ENCODE peak calls at places on chromosomes 7 and 10, in seven cellular contexts. U is HepG2, N is hepatocyte, I is GM23248, T is PC-9, A is astrocyte, V is fibroblast of lung. M is an unnamed sample.
A peak's percentile ranks its signal among the peaks of the same experiment; 100 is the strongest.

GRCh38 chr7:122885583-122886356 is 490 bp downstream of the CADPS2 start:
- DNase-seq in U (peak; percentile 34), N (peak; percentile 60), I (peak; percentile 52), T (peak; percentile 36), A (peak; percentile 26), V (peak; percentile 43), M (peak; percentile 85)

GRCh38 chr7:100894860-100895700 is 608 bp downstream of the ACHE start:
- DNase-seq in U (no peak), N (peak; percentile 81), I (peak; percentile 48), T (no peak), A (no peak), V (no peak), M (no peak)

GRCh38 chr7:73971701-73972341 is 56.2 kb upstream of the ELN start:
- DNase-seq in U (no peak), N (peak; percentile 40), I (no peak), T (peak; percentile 52), A (no peak), V (no peak), M (no peak)

GRCh38 chr10:6052247-6053221 is 9.6 kb downstream of the IL2RA start:
- DNase-seq in U (no peak), N (no peak), I (no peak), T (peak; percentile 71), A (no peak), V (no peak), M (peak; percentile 80)

GRCh38 chr10:49594594-49594993 is 15.5 kb upstream of the SLC18A3 start:
- DNase-seq in U (peak; percentile 54), N (peak; percentile 79), I (peak; percentile 86), T (no peak), A (peak; percentile 43), V (peak; percentile 67), M (peak; percentile 42)

GRCh38 chr10:14583252-14583651 is 191.4 kb downstream of the FAM107B start:
- DNase-seq in U (no peak), N (no peak), I (no peak), T (no peak), A (no peak), V (no peak), M (no peak)

GRCh38 chr7:64999165-65000004 is 7.1 kb downstream of the ERV3-1 start:
- DNase-seq in U (peak; percentile 98), N (peak; percentile 30), I (no peak), T (peak; percentile 76), A (peak; percentile 95), V (peak; percentile 57), M (peak; percentile 74)

GRCh38 chr7:152636436-152636835 is 39.5 kb downstream of the XRCC2 start:
- DNase-seq in U (no peak), N (no peak), I (no peak), T (no peak), A (no peak), V (peak; percentile 5), M (no peak)

GRCh38 chr10:6221971-6222751 is 19.4 kb downstream of the PFKFB3 start:
- DNase-seq in U (peak; percentile 59), N (no peak), I (peak; percentile 80), T (no peak), A (peak; percentile 48), V (no peak), M (no peak)

GRCh38 chr10:99375444-99375843 is 46.3 kb downstream of the CNNM1 start:
- DNase-seq in U (no peak), N (no peak), I (peak; percentile 37), T (no peak), A (peak; percentile 10), V (no peak), M (no peak)

DNA sequence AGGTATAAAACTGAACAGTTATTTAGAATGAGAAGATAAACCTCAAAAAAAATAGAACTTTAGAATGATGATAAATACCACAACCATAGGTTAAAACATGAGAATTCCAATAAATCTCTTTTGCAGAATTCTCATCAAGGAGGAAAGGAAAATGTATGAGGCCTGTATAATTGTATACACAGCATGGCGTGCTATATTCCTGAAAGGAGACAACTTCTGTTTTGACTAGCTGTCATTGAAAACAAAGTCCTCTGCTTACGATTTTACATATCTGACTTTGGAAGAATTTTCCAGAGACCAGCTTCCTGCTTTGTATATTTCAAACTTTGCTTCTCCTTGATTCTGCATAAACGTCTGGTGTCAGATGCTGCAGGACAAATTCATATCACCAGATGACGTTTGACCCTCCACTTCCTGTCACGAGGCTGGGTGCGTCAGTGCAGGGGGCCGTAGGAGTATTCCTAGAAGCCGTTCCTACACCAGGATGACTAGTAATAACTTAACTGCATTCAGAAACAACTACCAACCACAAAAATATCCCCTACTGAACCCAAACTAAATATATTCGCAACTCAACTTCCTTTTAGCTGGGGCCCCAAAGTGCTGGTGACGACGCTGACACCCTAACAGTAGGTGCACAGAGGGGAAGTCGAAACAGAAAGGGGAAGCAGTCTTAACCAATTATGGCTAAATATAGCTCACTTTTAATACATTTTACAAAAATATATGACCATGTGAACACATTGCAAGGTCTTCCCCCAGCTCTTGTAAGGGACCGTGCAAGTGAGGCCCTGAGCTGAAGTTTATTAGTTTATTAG is 178.6 kb upstream of the INHBA start:
- DNase-seq in U (no peak), N (no peak), I (no peak), T (no peak), A (no peak), V (peak; percentile 39), M (peak; percentile 92)
- H3K4me2 ChIP-seq in U (no peak overlapping the region), N (no peak overlapping the region), I (no peak overlapping the region), T (no peak overlapping the region), A (peak overlapping the region; percentile 40), V (no peak overlapping the region), M (peak overlapping the region; percentile 67)

GRCh38 chr10:124211921-124212320 is 118.5 kb upstream of the CHST15 start:
- DNase-seq in U (no peak), N (no peak), I (peak; percentile 40), T (no peak), A (peak; percentile 70), V (peak; percentile 30), M (no peak)
- H3K27ac ChIP-seq in U (no peak overlapping the region), N (no peak overlapping the region), I (no peak overlapping the region), T (no peak overlapping the region), A (no peak overlapping the region), V (no peak overlapping the region), M (no peak overlapping the region)

GRCh38 chr7:24054231-24054630 is 229.8 kb upstream of the NPY start:
- DNase-seq in U (no peak), N (no peak), I (no peak), T (peak; percentile 91), A (no peak), V (no peak), M (no peak)

GRCh38 chr7:24049296-24049695 is 234.7 kb upstream of the NPY start:
- DNase-seq in U (no peak), N (no peak), I (no peak), T (peak; percentile 66), A (no peak), V (no peak), M (no peak)

GRCh38 chr7:24050991-24051529 is 232.9 kb upstream of the NPY start:
- DNase-seq in U (no peak), N (no peak), I (no peak), T (no peak), A (no peak), V (no peak), M (no peak)

GRCh38 chr7:24051651-24052050 is 232.3 kb upstream of the NPY start:
- DNase-seq in U (no peak), N (no peak), I (no peak), T (peak; percentile 23), A (no peak), V (no peak), M (no peak)

DNA sequence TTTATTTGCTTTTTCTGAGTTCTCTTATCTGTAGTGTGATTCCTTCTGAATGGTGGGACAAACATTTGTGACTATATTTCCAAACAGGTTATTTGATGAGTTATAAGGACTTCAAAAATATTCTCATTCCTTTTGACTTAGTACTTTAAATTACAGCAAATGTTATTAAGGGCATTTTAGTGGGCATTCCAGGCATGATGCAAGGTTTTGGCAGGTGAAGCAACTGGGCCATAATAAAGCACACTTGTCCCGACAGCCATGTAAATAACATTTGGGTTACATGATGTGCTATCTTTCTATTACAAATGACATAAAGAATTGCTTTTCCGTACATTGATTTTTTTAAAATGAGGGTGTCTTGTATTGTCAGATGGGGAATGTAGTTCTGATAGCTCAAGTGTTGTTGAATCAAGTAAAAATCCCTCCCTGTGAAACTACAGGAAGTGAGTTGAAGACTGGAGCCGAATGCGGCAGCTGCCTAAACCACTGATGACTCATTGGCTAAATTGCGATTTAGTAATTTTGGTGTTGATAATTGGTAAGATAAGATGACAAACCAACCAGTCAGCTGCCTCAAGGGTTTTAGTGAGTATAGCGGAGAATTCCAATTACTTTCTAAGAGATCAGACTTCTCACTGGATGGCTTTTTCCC is 231.3 kb upstream of the NPY start:
- DNase-seq in U (no peak), N (no peak), I (peak; percentile 84), T (peak; percentile 99), A (peak; percentile 87), V (peak; percentile 70), M (no peak)
- TF ChIP-seq EZH2 in U (no peak), N (no peak), I (no peak), T (no peak), A (no peak), V (no peak), M (no peak)

GRCh38 chr10:11527700-11528255 is 83.7 kb downstream of the USP6NL start:
- DNase-seq in U (no peak), N (no peak), I (peak; percentile 24), T (no peak), A (no peak), V (peak; percentile 61), M (peak; percentile 49)
- H3K4me2 ChIP-seq in U (no peak overlapping the region), N (peak overlapping the region; percentile 35), I (peak overlapping the region; percentile 19), T (no peak overlapping the region), A (no peak overlapping the region), V (peak overlapping the region; percentile 79), M (peak overlapping the region; percentile 22)

GRCh38 chr7:50416509-50417299 is 33.4 kb downstream of the FIGNL1 start:
- DNase-seq in U (no peak), N (no peak), I (no peak), T (no peak), A (no peak), V (no peak), M (peak; percentile 47)

GRCh38 chr7:50418086-50418515 is 32.0 kb downstream of the FIGNL1 start:
- DNase-seq in U (peak; percentile 66), N (peak; percentile 89), I (peak; percentile 88), T (peak; percentile 63), A (peak; percentile 54), V (peak; percentile 75), M (peak; percentile 79)

GRCh38 chr7:50412958-50413357 is 37.2 kb downstream of the FIGNL1 start:
- DNase-seq in U (no peak), N (no peak), I (no peak), T (no peak), A (no peak), V (no peak), M (no peak)

GRCh38 chr7:50418526-50418925 is 31.6 kb downstream of the FIGNL1 start:
- DNase-seq in U (no peak), N (no peak), I (no peak), T (no peak), A (no peak), V (no peak), M (no peak)

DNA sequence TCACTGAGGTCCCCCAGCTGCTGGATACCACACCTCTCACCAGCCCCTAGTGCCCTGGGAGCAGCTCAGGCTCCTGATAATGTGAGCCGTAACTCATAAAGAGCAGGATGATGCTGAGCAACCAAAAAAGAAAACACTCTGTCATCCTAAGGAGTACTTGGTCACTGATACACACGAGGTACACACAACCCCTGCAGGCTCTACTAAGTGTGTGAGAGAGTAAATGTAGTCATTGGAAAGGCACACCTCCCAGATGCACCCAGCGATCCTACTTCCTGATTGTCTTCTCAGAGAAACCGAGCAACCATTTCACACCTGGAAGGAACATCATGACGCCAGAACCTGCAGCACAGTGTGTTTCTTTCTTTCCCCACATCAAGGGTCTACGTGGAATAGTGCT is 34.3 kb downstream of the FIGNL1 start:
- DNase-seq in U (no peak), N (no peak), I (no peak), T (no peak), A (no peak), V (no peak), M (no peak)
- H3K27ac ChIP-seq in U (no peak overlapping the region), N (no peak overlapping the region), I (no peak overlapping the region), T (no peak overlapping the region), A (no peak overlapping the region), V (no peak overlapping the region), M (no peak overlapping the region)

GRCh38 chr7:8441106-8441590 is 7.7 kb downstream of the NXPH1 start:
- DNase-seq in U (no peak), N (no peak), I (no peak), T (no peak), A (no peak), V (no peak), M (no peak)
- TF ChIP-seq EZH2 in U (no peak), N (no peak), I (no peak), T (no peak), A (peak; percentile 22), V (no peak), M (no peak)

M was measured in MM.1S.